ENCODE peak calls at places on chromosome 13, in seven cellular contexts. One of them, this sample, is unnamed.

GRCh38 chr13:73228546-73228945 is 169.7 kb downstream of the KLF5 start:
- DNase-seq in body of pancreas: no peak
- DNase-seq in colonic mucosa: no peak
- DNase-seq in mammary epithelial cell: peak; percentile 45
- DNase-seq in tibial nerve: no peak
- DNase-seq in ovary: no peak
- DNase-seq in heart right ventricle: no peak
- DNase-seq in this sample: no peak

GRCh38 chr13:28805193-28805819 is 14.8 kb upstream of the MTUS2 start:
- DNase-seq in mammary epithelial cell: no peak
- DNase-seq in body of pancreas: no peak
- DNase-seq in tibial nerve: no peak
- DNase-seq in colonic mucosa: peak; percentile 24
- DNase-seq in heart right ventricle: peak; percentile 11
- DNase-seq in ovary: no peak
- DNase-seq in this sample: peak; percentile 85

GRCh38 chr13:24842533-24843278 is 78.7 kb downstream of the RNF17 start:
- DNase-seq in colonic mucosa: no peak
- DNase-seq in ovary: no peak
- DNase-seq in body of pancreas: no peak
- DNase-seq in heart right ventricle: no peak
- DNase-seq in tibial nerve: no peak
- DNase-seq in mammary epithelial cell: peak; percentile 43
- DNase-seq in this sample: no peak

GRCh38 chr13:71358218-71358617 is 508.8 kb downstream of the DACH1 start:
- DNase-seq in ovary: no peak
- DNase-seq in tibial nerve: no peak
- DNase-seq in mammary epithelial cell: peak; percentile 11
- DNase-seq in heart right ventricle: no peak
- DNase-seq in colonic mucosa: no peak
- DNase-seq in body of pancreas: no peak
- DNase-seq in this sample: no peak

GRCh38 chr13:78675112-78675511 is 16.2 kb upstream of the OBI1 start:
- DNase-seq in tibial nerve: no peak
- DNase-seq in colonic mucosa: no peak
- DNase-seq in ovary: no peak
- DNase-seq in mammary epithelial cell: no peak
- DNase-seq in heart right ventricle: no peak
- DNase-seq in body of pancreas: no peak
- DNase-seq in this sample: no peak

GRCh38 chr13:105804561-105805190 is 730.8 kb downstream of the EFNB2 start:
- DNase-seq in mammary epithelial cell: peak; percentile 31
- DNase-seq in ovary: no peak
- DNase-seq in body of pancreas: no peak
- DNase-seq in heart right ventricle: peak; percentile 7
- DNase-seq in colonic mucosa: no peak
- DNase-seq in tibial nerve: no peak
- DNase-seq in this sample: no peak

GRCh38 chr13:60583911-60584753 is 187.1 kb downstream of the TDRD3 start:
- DNase-seq in colonic mucosa: no peak
- DNase-seq in mammary epithelial cell: peak; percentile 64
- DNase-seq in heart right ventricle: no peak
- DNase-seq in ovary: no peak
- DNase-seq in body of pancreas: peak; percentile 7
- DNase-seq in tibial nerve: peak; percentile 63
- DNase-seq in this sample: no peak

GRCh38 chr13:112346173-112346898 is 29.8 kb upstream of the SPACA7 start:
- DNase-seq in ovary: no peak
- DNase-seq in body of pancreas: no peak
- DNase-seq in colonic mucosa: no peak
- DNase-seq in heart right ventricle: no peak
- DNase-seq in tibial nerve: no peak
- DNase-seq in mammary epithelial cell: no peak
- DNase-seq in this sample: no peak

GRCh38 chr13:75550159-75550567 is 572 bp downstream of the UCHL3 start:
- DNase-seq in colonic mucosa: peak; percentile 62
- DNase-seq in mammary epithelial cell: peak; percentile 85
- DNase-seq in body of pancreas: peak; percentile 38
- DNase-seq in ovary: no peak
- DNase-seq in heart right ventricle: peak; percentile 13
- DNase-seq in tibial nerve: no peak
- DNase-seq in this sample: peak; percentile 50

GRCh38 chr13:31807090-31807541 is 67.8 kb downstream of the RXFP2 start:
- DNase-seq in heart right ventricle: no peak
- DNase-seq in tibial nerve: no peak
- DNase-seq in ovary: no peak
- DNase-seq in colonic mucosa: no peak
- DNase-seq in mammary epithelial cell: peak; percentile 79
- DNase-seq in body of pancreas: no peak
- DNase-seq in this sample: no peak

GRCh38 chr13:110136660-110137585 is 170.0 kb downstream of the COL4A1 start:
- DNase-seq in colonic mucosa: no peak
- DNase-seq in tibial nerve: no peak
- DNase-seq in body of pancreas: no peak
- DNase-seq in mammary epithelial cell: no peak
- DNase-seq in ovary: no peak
- DNase-seq in heart right ventricle: no peak
- DNase-seq in this sample: no peak

GRCh38 chr13:70353096-70353495 is 244.8 kb upstream of the KLHL1 start:
- DNase-seq in body of pancreas: no peak
- DNase-seq in tibial nerve: no peak
- DNase-seq in ovary: no peak
- DNase-seq in heart right ventricle: no peak
- DNase-seq in mammary epithelial cell: no peak
- DNase-seq in colonic mucosa: no peak
- DNase-seq in this sample: no peak

GRCh38 chr13:52345048-52345447 is 60.9 kb downstream of the THSD1 start:
- DNase-seq in body of pancreas: no peak
- DNase-seq in mammary epithelial cell: peak; percentile 60
- DNase-seq in tibial nerve: no peak
- DNase-seq in heart right ventricle: no peak
- DNase-seq in colonic mucosa: no peak
- DNase-seq in ovary: no peak
- DNase-seq in this sample: no peak

GRCh38 chr13:63408227-63409202 is 1992.9 kb upstream of the PCDH20 start:
- DNase-seq in ovary: no peak
- DNase-seq in heart right ventricle: no peak
- DNase-seq in mammary epithelial cell: no peak
- DNase-seq in body of pancreas: no peak
- DNase-seq in tibial nerve: no peak
- DNase-seq in colonic mucosa: no peak
- DNase-seq in this sample: no peak

GRCh38 chr13:66992183-66992582 is 238.0 kb downstream of the PCDH9 start:
- DNase-seq in body of pancreas: no peak
- DNase-seq in ovary: no peak
- DNase-seq in tibial nerve: no peak
- DNase-seq in mammary epithelial cell: peak; percentile 66
- DNase-seq in colonic mucosa: no peak
- DNase-seq in heart right ventricle: no peak
- DNase-seq in this sample: no peak

GRCh38 chr13:67353891-67354459 is 123.8 kb upstream of the PCDH9 start:
- DNase-seq in tibial nerve: no peak
- DNase-seq in ovary: no peak
- DNase-seq in colonic mucosa: no peak
- DNase-seq in body of pancreas: no peak
- DNase-seq in mammary epithelial cell: no peak
- DNase-seq in heart right ventricle: no peak
- DNase-seq in this sample: no peak

GRCh38 chr13:23678768-23679167 is 108.6 kb downstream of the TNFRSF19 start:
- DNase-seq in body of pancreas: no peak
- DNase-seq in tibial nerve: no peak
- DNase-seq in mammary epithelial cell: no peak
- DNase-seq in heart right ventricle: no peak
- DNase-seq in ovary: no peak
- DNase-seq in colonic mucosa: no peak
- DNase-seq in this sample: no peak

GRCh38 chr13:45370922-45371406 is 30.0 kb upstream of the TPT1 start:
- DNase-seq in heart right ventricle: peak; percentile 73
- DNase-seq in body of pancreas: peak; percentile 64
- DNase-seq in tibial nerve: peak; percentile 40
- DNase-seq in colonic mucosa: peak; percentile 62
- DNase-seq in mammary epithelial cell: no peak
- DNase-seq in ovary: peak; percentile 84
- DNase-seq in this sample: peak; percentile 79
- H3K4me3 ChIP-seq in heart right ventricle: no peak overlapping the region
- H3K4me3 ChIP-seq in body of pancreas: no peak overlapping the region
- H3K4me3 ChIP-seq in tibial nerve: no peak overlapping the region
- H3K4me3 ChIP-seq in colonic mucosa: no peak overlapping the region
- H3K4me3 ChIP-seq in mammary epithelial cell: no peak overlapping the region
- H3K4me3 ChIP-seq in ovary: no peak overlapping the region
- H3K4me3 ChIP-seq in this sample: no peak overlapping the region

GRCh38 chr13:27643334-27644158 is 21.9 kb downstream of the POLR1D start:
- DNase-seq in ovary: no peak
- DNase-seq in body of pancreas: no peak
- DNase-seq in colonic mucosa: no peak
- DNase-seq in tibial nerve: no peak
- DNase-seq in mammary epithelial cell: peak; percentile 34
- DNase-seq in heart right ventricle: no peak
- DNase-seq in this sample: no peak

GRCh38 chr13:27639186-27639585 is 17.5 kb downstream of the POLR1D start:
- DNase-seq in body of pancreas: no peak
- DNase-seq in ovary: no peak
- DNase-seq in heart right ventricle: no peak
- DNase-seq in colonic mucosa: no peak
- DNase-seq in mammary epithelial cell: no peak
- DNase-seq in tibial nerve: no peak
- DNase-seq in this sample: no peak

GRCh38 chr13:27644302-27644701 is 22.6 kb downstream of the POLR1D start:
- DNase-seq in body of pancreas: peak; percentile 27
- DNase-seq in ovary: no peak
- DNase-seq in tibial nerve: no peak
- DNase-seq in heart right ventricle: no peak
- DNase-seq in colonic mucosa: no peak
- DNase-seq in mammary epithelial cell: peak; percentile 69
- DNase-seq in this sample: no peak

GRCh38 chr13:27638521-27638920 is 16.8 kb downstream of the POLR1D start:
- DNase-seq in colonic mucosa: no peak
- DNase-seq in body of pancreas: no peak
- DNase-seq in tibial nerve: no peak
- DNase-seq in heart right ventricle: no peak
- DNase-seq in mammary epithelial cell: no peak
- DNase-seq in ovary: no peak
- DNase-seq in this sample: no peak

DNA sequence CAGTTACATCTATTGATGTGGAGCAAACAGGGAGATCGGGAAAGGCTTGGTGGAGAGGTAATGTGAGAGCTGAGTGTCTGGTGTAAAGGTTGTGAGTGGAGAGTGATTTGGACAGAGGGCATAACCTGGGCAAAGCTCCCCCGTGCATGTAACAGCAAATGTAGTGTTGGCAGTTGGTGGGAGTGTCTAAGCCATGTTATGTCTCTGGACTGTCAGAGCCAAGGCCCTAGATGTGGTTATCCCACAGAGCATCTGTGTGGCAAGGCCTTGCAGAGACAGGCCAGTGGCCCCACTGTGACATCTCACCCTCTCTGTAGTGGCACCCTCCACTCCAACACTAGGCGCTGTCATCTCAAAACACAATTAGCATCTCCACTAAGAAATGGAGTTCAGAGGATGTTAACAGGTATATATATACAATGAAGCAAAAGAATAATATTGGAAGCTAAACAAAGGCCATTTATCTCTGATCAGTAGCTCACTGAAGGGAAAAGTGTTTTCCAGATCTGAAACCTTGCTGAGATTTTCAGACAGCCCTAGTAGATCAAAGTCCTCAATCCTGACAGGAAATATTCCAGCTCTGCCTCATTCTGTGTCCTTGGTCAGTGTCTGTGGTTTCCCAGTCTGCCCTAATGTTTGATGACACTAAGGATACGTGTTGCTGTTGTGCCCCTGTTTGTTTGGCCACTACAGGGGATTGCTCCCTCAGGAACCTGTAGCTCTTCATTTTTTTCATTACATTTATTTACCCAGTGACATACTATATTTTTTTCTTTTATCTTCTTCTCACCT is 20.2 kb downstream of the POLR1D start:
- DNase-seq in colonic mucosa: no peak
- DNase-seq in ovary: no peak
- DNase-seq in body of pancreas: no peak
- DNase-seq in tibial nerve: no peak
- DNase-seq in mammary epithelial cell: no peak
- DNase-seq in heart right ventricle: no peak
- DNase-seq in this sample: no peak
- H3K4me1 ChIP-seq in colonic mucosa: no peaks in the 10 kb centered on the region
- H3K4me1 ChIP-seq in ovary: peaks cover 11% of the 10 kb centered on the region
- H3K4me1 ChIP-seq in body of pancreas: peaks cover 24% of the 10 kb centered on the region
- H3K4me1 ChIP-seq in tibial nerve: peaks cover 68% of the 10 kb centered on the region
- H3K4me1 ChIP-seq in mammary epithelial cell: peaks cover 38% of the 10 kb centered on the region
- H3K4me1 ChIP-seq in heart right ventricle: no peaks in the 10 kb centered on the region
- H3K4me1 ChIP-seq in this sample: peaks cover 2% of the 10 kb centered on the region

DNA sequence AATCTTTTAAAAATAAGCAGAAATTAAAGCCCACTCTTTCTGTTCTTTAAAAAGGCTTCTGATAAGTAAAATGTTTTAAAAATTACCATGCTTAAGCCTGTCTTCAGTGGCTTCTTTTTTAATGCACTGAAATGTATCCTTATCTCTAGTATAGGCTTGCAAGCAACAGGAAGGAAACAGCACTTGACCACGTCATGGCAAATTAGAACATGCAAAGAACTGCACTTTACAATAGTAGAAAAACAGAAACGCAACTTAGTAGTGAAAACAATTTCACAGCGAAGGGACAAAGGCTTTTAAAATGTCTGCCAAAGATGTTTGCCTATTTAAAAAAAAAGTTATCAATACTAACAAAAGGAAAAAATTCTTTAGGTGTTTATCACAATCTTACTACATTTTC is 36.3 kb downstream of the ELF1 start:
- DNase-seq in heart right ventricle: peak; percentile 76
- DNase-seq in tibial nerve: peak; percentile 41
- DNase-seq in mammary epithelial cell: peak; percentile 37
- DNase-seq in colonic mucosa: peak; percentile 63
- DNase-seq in body of pancreas: peak; percentile 67
- DNase-seq in ovary: peak; percentile 37
- DNase-seq in this sample: no peak
- H3K4me3 ChIP-seq in heart right ventricle: peak overlapping the region; percentile 25
- H3K4me3 ChIP-seq in tibial nerve: peak overlapping the region; percentile 6
- H3K4me3 ChIP-seq in mammary epithelial cell: no peak overlapping the region
- H3K4me3 ChIP-seq in colonic mucosa: no peak overlapping the region
- H3K4me3 ChIP-seq in body of pancreas: no peak overlapping the region
- H3K4me3 ChIP-seq in ovary: peak overlapping the region; percentile 11
- H3K4me3 ChIP-seq in this sample: no peak overlapping the region

GRCh38 chr13:98508280-98509074 is 68.4 kb downstream of the STK24 start:
- DNase-seq in tibial nerve: no peak
- DNase-seq in mammary epithelial cell: peak; percentile 60
- DNase-seq in colonic mucosa: no peak
- DNase-seq in heart right ventricle: no peak
- DNase-seq in ovary: no peak
- DNase-seq in body of pancreas: no peak
- DNase-seq in this sample: no peak

GRCh38 chr13:98511435-98511834 is 65.5 kb downstream of the STK24 start:
- DNase-seq in heart right ventricle: no peak
- DNase-seq in tibial nerve: no peak
- DNase-seq in body of pancreas: no peak
- DNase-seq in colonic mucosa: no peak
- DNase-seq in mammary epithelial cell: no peak
- DNase-seq in ovary: no peak
- DNase-seq in this sample: no peak

GRCh38 chr13:98509271-98510155 is 67.4 kb downstream of the STK24 start:
- DNase-seq in ovary: peak; percentile 47
- DNase-seq in tibial nerve: peak; percentile 60
- DNase-seq in colonic mucosa: peak; percentile 78
- DNase-seq in mammary epithelial cell: peak; percentile 87
- DNase-seq in heart right ventricle: peak; percentile 44
- DNase-seq in body of pancreas: peak; percentile 57
- DNase-seq in this sample: no peak

GRCh38 chr13:98512774-98513327 is 64.1 kb downstream of the STK24 start:
- DNase-seq in mammary epithelial cell: no peak
- DNase-seq in colonic mucosa: no peak
- DNase-seq in tibial nerve: no peak
- DNase-seq in heart right ventricle: no peak
- DNase-seq in ovary: no peak
- DNase-seq in body of pancreas: no peak
- DNase-seq in this sample: no peak

GRCh38 chr13:98510156-98510509 is 66.8 kb downstream of the STK24 start:
- DNase-seq in ovary: no peak
- DNase-seq in mammary epithelial cell: no peak
- DNase-seq in heart right ventricle: no peak
- DNase-seq in colonic mucosa: no peak
- DNase-seq in tibial nerve: no peak
- DNase-seq in body of pancreas: no peak
- DNase-seq in this sample: no peak
- H3K4me1 ChIP-seq in ovary: peaks cover 20% of the 10 kb centered on the region
- H3K4me1 ChIP-seq in mammary epithelial cell: peaks cover 37% of the 10 kb centered on the region
- H3K4me1 ChIP-seq in heart right ventricle: peaks cover 21% of the 10 kb centered on the region
- H3K4me1 ChIP-seq in colonic mucosa: peaks cover 28% of the 10 kb centered on the region
- H3K4me1 ChIP-seq in tibial nerve: peaks cover 62% of the 10 kb centered on the region
- H3K4me1 ChIP-seq in body of pancreas: peaks cover 33% of the 10 kb centered on the region
- H3K4me1 ChIP-seq in this sample: peaks cover 4% of the 10 kb centered on the region

This sample was measured in aorta.